ENCODE peak calls at places on chromosomes 13 and 19, in four cellular contexts. One of them, this sample, is unnamed.

GRCh38 chr19:20925481-20925880 is 2.4 kb downstream of the ZNF85 start:
- DNase-seq in heart right ventricle: no peak
- DNase-seq in cardiac muscle cell: no peak
- DNase-seq in ovary: no peak
- DNase-seq in this sample: no peak

GRCh38 chr19:53466726-53467125 is 807 bp upstream of the ZNF813 start:
- DNase-seq in cardiac muscle cell: no peak
- DNase-seq in heart right ventricle: no peak
- DNase-seq in ovary: no peak
- DNase-seq in this sample: no peak

GRCh38 chr13:108944760-108945159 is 315.3 kb downstream of the MYO16 start:
- DNase-seq in heart right ventricle: no peak
- DNase-seq in ovary: no peak
- DNase-seq in cardiac muscle cell: peak; percentile 56
- DNase-seq in this sample: no peak

GRCh38 chr19:12936582-12936981 is 1.8 kb upstream of the CALR start:
- DNase-seq in heart right ventricle: no peak
- DNase-seq in ovary: no peak
- DNase-seq in cardiac muscle cell: no peak
- DNase-seq in this sample: no peak

GRCh38 chr13:101417043-101417406 is 717 bp upstream of the NALCN start:
- DNase-seq in heart right ventricle: no peak
- DNase-seq in cardiac muscle cell: peak; percentile 65
- DNase-seq in ovary: no peak
- DNase-seq in this sample: no peak

GRCh38 chr19:7614859-7615741 is 14.2 kb downstream of the XAB2 start:
- DNase-seq in cardiac muscle cell: no peak
- DNase-seq in ovary: no peak
- DNase-seq in heart right ventricle: no peak
- DNase-seq in this sample: no peak

GRCh38 chr19:51565583-51565982 is 5.5 kb upstream of the ZNF175 start:
- DNase-seq in ovary: no peak
- DNase-seq in cardiac muscle cell: peak; percentile 34
- DNase-seq in heart right ventricle: no peak
- DNase-seq in this sample: no peak

GRCh38 chr13:106867249-106867648 is 299.3 kb upstream of the ARGLU1 start:
- DNase-seq in ovary: no peak
- DNase-seq in heart right ventricle: peak; percentile 13
- DNase-seq in cardiac muscle cell: peak; percentile 11
- DNase-seq in this sample: no peak

GRCh38 chr19:1274852-1275259 is 474 bp upstream of the FAM174C start:
- DNase-seq in heart right ventricle: no peak
- DNase-seq in ovary: no peak
- DNase-seq in cardiac muscle cell: no peak
- DNase-seq in this sample: no peak

GRCh38 chr19:33100894-33101644 is 20.1 kb downstream of the GPATCH1 start:
- DNase-seq in cardiac muscle cell: no peak
- DNase-seq in heart right ventricle: no peak
- DNase-seq in ovary: no peak
- DNase-seq in this sample: no peak

GRCh38 chr13:33910267-33910666 is 92.3 kb downstream of the RFC3 start:
- DNase-seq in cardiac muscle cell: no peak
- DNase-seq in ovary: no peak
- DNase-seq in heart right ventricle: no peak
- DNase-seq in this sample: no peak

GRCh38 chr19:51338563-51339312 is 3.2 kb downstream of the VSIG10L start:
- DNase-seq in ovary: peak; percentile 89
- DNase-seq in heart right ventricle: peak; percentile 81
- DNase-seq in cardiac muscle cell: peak; percentile 81
- DNase-seq in this sample: peak; percentile 70

GRCh38 chr19:40716031-40716654 is 543 bp downstream of the COQ8B start:
- DNase-seq in heart right ventricle: no peak
- DNase-seq in ovary: no peak
- DNase-seq in cardiac muscle cell: no peak
- DNase-seq in this sample: peak; percentile 60

GRCh38 chr13:44311011-44311481 is 62.6 kb upstream of the SERP2 start:
- DNase-seq in cardiac muscle cell: peak; percentile 42
- DNase-seq in ovary: no peak
- DNase-seq in heart right ventricle: no peak
- DNase-seq in this sample: no peak

GRCh38 chr19:6590458-6591319 is at the start of gene CD70:
- DNase-seq in ovary: no peak
- DNase-seq in cardiac muscle cell: no peak
- DNase-seq in heart right ventricle: no peak
- DNase-seq in this sample: peak; percentile 38

GRCh38 chr19:16435238-16435911 is 36.4 kb downstream of the EPS15L1 start:
- DNase-seq in ovary: peak; percentile 73
- DNase-seq in heart right ventricle: peak; percentile 55
- DNase-seq in cardiac muscle cell: peak; percentile 96
- DNase-seq in this sample: no peak

GRCh38 chr19:40588110-40588854 is 11.6 kb downstream of the SHKBP1 start:
- DNase-seq in heart right ventricle: no peak
- DNase-seq in ovary: no peak
- DNase-seq in cardiac muscle cell: peak; percentile 37
- DNase-seq in this sample: no peak

GRCh38 chr19:8117991-8118390 is 31.4 kb downstream of the FBN3 start:
- DNase-seq in heart right ventricle: no peak
- DNase-seq in ovary: no peak
- DNase-seq in cardiac muscle cell: no peak
- DNase-seq in this sample: no peak

GRCh38 chr13:40624338-40624737 is 42.1 kb downstream of the FOXO1 start:
- DNase-seq in cardiac muscle cell: peak; percentile 23
- DNase-seq in heart right ventricle: no peak
- DNase-seq in ovary: no peak
- DNase-seq in this sample: no peak

GRCh38 chr13:112655898-112656297 is 33.9 kb upstream of the ATP11A start:
- DNase-seq in ovary: no peak
- DNase-seq in cardiac muscle cell: no peak
- DNase-seq in heart right ventricle: no peak
- DNase-seq in this sample: no peak

GRCh38 chr19:37691881-37692504 is 27.6 kb downstream of the ZNF607 start:
- DNase-seq in cardiac muscle cell: peak; percentile 96
- DNase-seq in heart right ventricle: peak; percentile 85
- DNase-seq in ovary: peak; percentile 90
- DNase-seq in this sample: peak; percentile 23

GRCh38 chr19:35211545-35212230 is 16.9 kb downstream of the FAM187B start:
- DNase-seq in heart right ventricle: peak; percentile 50
- DNase-seq in ovary: no peak
- DNase-seq in cardiac muscle cell: no peak
- DNase-seq in this sample: peak; percentile 79

DNA sequence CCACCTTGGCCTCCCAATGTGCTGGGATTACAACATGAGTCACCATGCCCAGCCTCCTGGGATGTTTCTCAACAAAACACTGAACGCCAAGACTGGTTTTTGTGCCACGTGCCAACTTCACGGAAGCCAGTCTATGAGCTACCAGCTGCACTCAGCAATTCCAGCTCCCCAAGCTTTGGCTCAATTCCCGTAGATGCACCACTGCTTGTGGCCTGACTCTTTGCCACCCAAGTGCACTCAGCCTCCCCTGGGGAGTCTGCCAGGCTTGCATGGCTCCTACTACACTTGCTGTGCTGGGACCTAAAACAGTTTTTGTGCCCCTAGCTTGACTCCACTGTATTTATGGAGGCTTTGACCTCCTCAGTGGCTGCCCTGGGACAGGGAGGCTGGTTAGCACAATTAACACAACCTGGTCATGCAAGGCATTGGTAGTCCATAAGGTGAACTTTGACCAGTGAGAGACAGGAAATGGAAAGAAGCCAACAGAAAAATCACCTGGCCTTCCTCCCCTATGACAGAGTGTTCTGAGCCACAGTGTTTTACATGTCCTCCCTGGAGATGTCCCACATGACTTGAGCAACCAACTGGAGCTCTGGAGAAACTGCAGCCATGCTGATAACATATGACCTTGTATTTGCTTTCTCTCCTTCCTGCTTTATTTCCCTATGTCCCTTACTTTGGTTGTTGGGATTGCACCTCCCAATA is 1173.1 kb downstream of the UQCRFS1 start:
- DNase-seq in cardiac muscle cell: no peak
- DNase-seq in heart right ventricle: no peak
- DNase-seq in ovary: no peak
- DNase-seq in this sample: no peak
- H3K4me3 ChIP-seq in cardiac muscle cell: no peak overlapping the region
- H3K4me3 ChIP-seq in heart right ventricle: no peak overlapping the region
- H3K4me3 ChIP-seq in ovary: no peak overlapping the region
- H3K4me3 ChIP-seq in this sample: no peak overlapping the region

DNA sequence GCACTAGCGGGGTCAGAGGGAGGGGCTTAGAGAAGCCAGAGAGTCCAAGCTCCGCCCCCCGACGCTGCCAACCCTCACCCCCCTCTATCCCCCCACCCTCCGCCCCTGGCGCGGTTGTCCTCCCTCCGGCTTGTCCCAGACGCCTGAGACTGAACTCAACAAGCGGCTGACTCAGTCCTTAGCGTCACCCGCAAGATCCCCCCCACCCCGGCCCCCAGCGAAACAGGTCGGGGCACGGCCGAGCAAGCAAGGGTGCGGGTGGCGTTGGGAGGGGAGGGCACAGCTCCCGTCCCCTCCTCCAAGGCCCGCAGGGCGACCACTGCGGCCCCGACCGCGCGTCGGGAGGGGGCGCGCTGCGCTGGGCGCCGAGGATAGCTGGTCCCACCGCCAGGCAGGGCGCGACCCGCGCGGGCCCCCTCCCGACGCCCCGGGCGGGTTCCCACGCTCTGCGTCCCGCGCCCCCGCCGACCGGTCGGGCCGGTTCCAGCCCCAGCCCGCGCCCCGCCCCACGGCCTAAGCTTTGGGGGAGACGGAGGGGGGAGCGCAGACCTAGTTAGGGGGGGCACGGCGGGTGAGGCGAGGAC is 5.3 kb downstream of the NOTCH3 start:
- DNase-seq in heart right ventricle: peak; percentile 55
- DNase-seq in cardiac muscle cell: peak; percentile 62
- DNase-seq in ovary: peak; percentile 50
- DNase-seq in this sample: no peak
- H3K4me1 ChIP-seq in heart right ventricle: peaks cover 25% of the 10 kb centered on the region
- H3K4me1 ChIP-seq in cardiac muscle cell: no peaks in the 10 kb centered on the region
- H3K4me1 ChIP-seq in ovary: no peaks in the 10 kb centered on the region
- H3K4me1 ChIP-seq in this sample: peaks cover 10% of the 10 kb centered on the region

GRCh38 chr13:24254151-24254810 is 55.1 kb upstream of the C1QTNF9 start:
- DNase-seq in cardiac muscle cell: peak; percentile 74
- DNase-seq in ovary: no peak
- DNase-seq in heart right ventricle: no peak
- DNase-seq in this sample: peak; percentile 63
- H3K4me3 ChIP-seq in cardiac muscle cell: no peak overlapping the region
- H3K4me3 ChIP-seq in ovary: no peak overlapping the region
- H3K4me3 ChIP-seq in heart right ventricle: no peak overlapping the region
- H3K4me3 ChIP-seq in this sample: peak overlapping the region; percentile 72

GRCh38 chr13:95295026-95295425 is 6.2 kb downstream of the ABCC4 start:
- DNase-seq in ovary: no peak
- DNase-seq in cardiac muscle cell: no peak
- DNase-seq in heart right ventricle: no peak
- DNase-seq in this sample: no peak
- H3K4me1 ChIP-seq in ovary: no peaks in the 10 kb centered on the region
- H3K4me1 ChIP-seq in cardiac muscle cell: no peaks in the 10 kb centered on the region
- H3K4me1 ChIP-seq in heart right ventricle: peaks cover 28% of the 10 kb centered on the region
- H3K4me1 ChIP-seq in this sample: no peaks in the 10 kb centered on the region

GRCh38 chr13:90902255-90902654 is 445.2 kb upstream of the MIR17HG start:
- DNase-seq in heart right ventricle: no peak
- DNase-seq in ovary: no peak
- DNase-seq in cardiac muscle cell: no peak
- DNase-seq in this sample: no peak

GRCh38 chr13:90910240-90910639 is 437.2 kb upstream of the MIR17HG start:
- DNase-seq in ovary: no peak
- DNase-seq in heart right ventricle: no peak
- DNase-seq in cardiac muscle cell: no peak
- DNase-seq in this sample: no peak

GRCh38 chr13:90912247-90912646 is 435.2 kb upstream of the MIR17HG start:
- DNase-seq in cardiac muscle cell: no peak
- DNase-seq in heart right ventricle: no peak
- DNase-seq in ovary: no peak
- DNase-seq in this sample: no peak

GRCh38 chr13:90908792-90909191 is 438.7 kb upstream of the MIR17HG start:
- DNase-seq in heart right ventricle: no peak
- DNase-seq in cardiac muscle cell: no peak
- DNase-seq in ovary: no peak
- DNase-seq in this sample: no peak

DNA sequence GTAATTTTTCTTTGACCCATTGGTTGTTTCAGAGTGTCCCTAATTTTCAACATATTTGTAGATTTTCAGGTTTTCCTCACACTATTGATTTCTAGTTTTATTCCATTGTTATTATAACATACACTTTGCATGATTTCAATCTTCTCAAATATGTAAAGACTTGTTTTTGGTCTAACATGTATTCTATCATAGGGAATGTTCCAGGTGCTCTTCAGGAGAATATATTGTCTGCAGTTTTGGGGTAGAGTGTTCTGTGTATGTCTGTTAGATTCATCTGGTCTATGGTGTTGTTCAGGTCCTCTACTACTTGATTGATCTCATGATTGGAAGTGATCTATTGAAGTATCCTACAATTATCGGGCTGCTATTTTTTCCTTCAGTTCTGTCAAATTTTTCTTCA is 440.9 kb upstream of the MIR17HG start:
- DNase-seq in ovary: no peak
- DNase-seq in cardiac muscle cell: no peak
- DNase-seq in heart right ventricle: no peak
- DNase-seq in this sample: no peak
- H3K4me3 ChIP-seq in ovary: no peak overlapping the region
- H3K4me3 ChIP-seq in cardiac muscle cell: no peak overlapping the region
- H3K4me3 ChIP-seq in heart right ventricle: no peak overlapping the region
- H3K4me3 ChIP-seq in this sample: no peak overlapping the region

GRCh38 chr13:57680609-57681008 is 49.1 kb downstream of the PCDH17 start:
- DNase-seq in heart right ventricle: no peak
- DNase-seq in ovary: no peak
- DNase-seq in cardiac muscle cell: no peak
- DNase-seq in this sample: no peak
- H3K4me1 ChIP-seq in heart right ventricle: no peaks in the 10 kb centered on the region
- H3K4me1 ChIP-seq in ovary: no peaks in the 10 kb centered on the region
- H3K4me1 ChIP-seq in cardiac muscle cell: no peaks in the 10 kb centered on the region
- H3K4me1 ChIP-seq in this sample: no peaks in the 10 kb centered on the region

This sample was measured in effector memory CD4-positive, alpha-beta T cell.